ENCODE peak calls at places on chromosomes 12 and 14, in seven cellular contexts. X is tibial nerve, G is AG04449, H is HepG2, E is astrocyte of the spinal cord, Q is type B pancreatic cell, L is astrocyte of the cerebellum. S is an unnamed sample.

GRCh38 chr12:70555081-70555480 is 82.1 kb downstream of the PTPRB start:
- DNase-seq in L (no peak), G (no peak), H (no peak), X (no peak), Q (no peak), E (no peak), S (peak)

GRCh38 chr12:2627343-2628191 is 167.2 kb upstream of the FKBP4 start:
- DNase-seq in L (no peak), Q (no peak), H (no peak), G (no peak), X (no peak), E (no peak), S (no peak)

GRCh38 chr12:95202691-95203476 is 14.4 kb downstream of the FGD6 start:
- DNase-seq in G (no peak), X (no peak), L (no peak), Q (no peak), E (peak), H (no peak), S (no peak)

GRCh38 chr12:121532503-121533390 is 48.1 kb downstream of the KDM2B start:
- DNase-seq in Q (no peak), G (no peak), L (no peak), X (no peak), H (no peak), E (no peak), S (no peak)

GRCh38 chr14:22980672-22981089 is 1.7 kb downstream of the AJUBA start:
- DNase-seq in E (peak), G (no peak), L (no peak), Q (no peak), X (no peak), H (peak), S (peak)

GRCh38 chr12:102374190-102374589 is 106.2 kb downstream of the IGF1 start:
- DNase-seq in H (peak), L (no peak), X (no peak), Q (no peak), E (no peak), G (no peak), S (no peak)

GRCh38 chr14:79515158-79515557 is 696.1 kb downstream of the DIO2 start:
- DNase-seq in Q (no peak), H (no peak), E (no peak), G (no peak), L (no peak), X (no peak), S (no peak)

GRCh38 chr12:13784504-13784903 is 196.9 kb downstream of the GRIN2B start:
- DNase-seq in Q (no peak), H (no peak), L (no peak), X (no peak), E (no peak), G (no peak), S (no peak)

DNA sequence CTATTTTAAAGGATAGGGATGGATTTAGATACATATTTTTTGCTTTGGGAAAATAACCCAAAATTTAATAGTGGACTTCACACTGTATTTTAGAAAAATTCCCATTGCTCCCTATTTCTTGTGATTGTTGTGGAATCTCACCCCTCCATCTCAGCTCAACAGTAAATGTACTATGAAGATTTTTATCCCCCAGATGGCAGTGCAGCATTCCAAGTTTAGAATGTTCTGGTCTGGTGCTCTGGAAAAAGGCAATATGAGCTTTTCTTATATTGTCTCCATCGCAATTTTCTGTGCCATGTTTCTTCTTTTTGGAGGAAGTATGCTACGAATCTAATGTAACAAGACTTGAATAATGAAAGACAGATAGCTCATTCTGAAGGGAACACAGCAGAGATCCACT is 471.7 kb upstream of the SYT1 start:
- DNase-seq in X (no peak), G (no peak), L (peak), E (peak), Q (no peak), H (no peak), S (no peak)
- TF ChIP-seq CTCF in X (no peak), G (no peak), L (peak), E (peak), Q (peak), H (no peak), S (no peak)

GRCh38 chr14:76432967-76433752 is 57.2 kb downstream of the ESRRB start:
- DNase-seq in X (no peak), L (no peak), Q (no peak), H (no peak), E (no peak), G (no peak), S (no peak)

GRCh38 chr14:76430475-76430980 is 54.6 kb downstream of the ESRRB start:
- DNase-seq in G (no peak), E (no peak), Q (no peak), L (no peak), H (no peak), X (no peak), S (no peak)

GRCh38 chr14:76426161-76426696 is 50.3 kb downstream of the ESRRB start:
- DNase-seq in Q (no peak), L (no peak), X (no peak), H (no peak), E (no peak), G (no peak), S (no peak)

GRCh38 chr14:76434220-76434619 is 58.3 kb downstream of the ESRRB start:
- DNase-seq in Q (no peak), G (no peak), X (no peak), H (no peak), L (no peak), E (no peak), S (no peak)

DNA sequence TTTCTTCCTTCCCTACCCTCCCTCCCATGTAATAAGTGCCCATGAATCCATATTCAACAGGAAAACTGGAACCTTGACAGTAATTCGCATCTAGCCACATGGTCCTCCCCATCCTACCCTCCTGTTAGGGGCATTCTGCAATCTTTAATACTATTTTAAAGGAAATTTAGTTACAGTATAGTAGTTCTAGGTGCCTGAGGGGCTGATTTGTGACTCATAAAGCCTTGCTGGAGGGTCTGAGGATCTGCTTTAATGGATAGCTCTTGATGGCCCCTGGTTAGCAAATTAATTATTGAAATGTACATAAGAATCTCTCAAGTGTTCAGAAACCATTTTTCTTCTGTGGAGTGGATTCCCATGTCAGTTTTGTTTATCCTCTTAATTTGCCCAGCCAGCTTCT is 54.1 kb downstream of the ESRRB start:
- DNase-seq in Q (no peak), E (no peak), X (no peak), L (no peak), G (no peak), H (no peak), S (no peak)
- TF ChIP-seq CTCF in Q (no peak), E (no peak), X (no peak), L (no peak), G (no peak), H (no peak), S (no peak)

GRCh38 chr12:43883748-43884147 is 47.9 kb downstream of the TMEM117 start:
- DNase-seq in Q (no peak), X (no peak), H (no peak), L (no peak), E (no peak), G (no peak), S (no peak)

GRCh38 chr12:43883311-43883710 is 47.4 kb downstream of the TMEM117 start:
- DNase-seq in Q (no peak), X (no peak), H (no peak), E (no peak), G (no peak), L (no peak), S (no peak)

GRCh38 chr12:43884683-43885410 is 49.0 kb downstream of the TMEM117 start:
- DNase-seq in Q (no peak), X (peak), E (no peak), G (no peak), L (no peak), H (no peak), S (no peak)

GRCh38 chr12:43880547-43880946 is 44.7 kb downstream of the TMEM117 start:
- DNase-seq in E (no peak), X (no peak), H (no peak), Q (no peak), L (no peak), G (no peak), S (peak)

GRCh38 chr12:43882578-43883178 is 46.8 kb downstream of the TMEM117 start:
- DNase-seq in L (peak), X (no peak), G (no peak), E (peak), H (peak), Q (no peak), S (peak)
- TF ChIP-seq CTCF in L (peak), X (peak), G (peak), E (peak), H (peak), Q (peak), S (peak)

GRCh38 chr14:73295198-73295796 is 58.0 kb downstream of the PAPLN start:
- DNase-seq in L (peak), Q (no peak), E (peak), X (no peak), G (no peak), H (peak), S (no peak)
- TF ChIP-seq CTCF in L (peak), Q (peak), E (peak), X (peak), G (peak), H (peak), S (peak)

GRCh38 chr14:54675236-54676125 is 108.6 kb downstream of the SAMD4A start:
- DNase-seq in X (no peak), H (no peak), L (no peak), E (peak), G (no peak), Q (no peak), S (no peak)

GRCh38 chr14:54680636-54681035 is 113.7 kb downstream of the SAMD4A start:
- DNase-seq in Q (no peak), G (no peak), X (no peak), L (no peak), E (peak), H (no peak), S (no peak)

GRCh38 chr14:54674342-54674741 is 107.4 kb downstream of the SAMD4A start:
- DNase-seq in L (no peak), Q (no peak), G (no peak), H (no peak), X (no peak), E (no peak), S (no peak)

GRCh38 chr14:54673193-54674121 is 106.5 kb downstream of the SAMD4A start:
- DNase-seq in X (no peak), L (no peak), E (peak), G (no peak), Q (no peak), H (no peak), S (peak)

DNA sequence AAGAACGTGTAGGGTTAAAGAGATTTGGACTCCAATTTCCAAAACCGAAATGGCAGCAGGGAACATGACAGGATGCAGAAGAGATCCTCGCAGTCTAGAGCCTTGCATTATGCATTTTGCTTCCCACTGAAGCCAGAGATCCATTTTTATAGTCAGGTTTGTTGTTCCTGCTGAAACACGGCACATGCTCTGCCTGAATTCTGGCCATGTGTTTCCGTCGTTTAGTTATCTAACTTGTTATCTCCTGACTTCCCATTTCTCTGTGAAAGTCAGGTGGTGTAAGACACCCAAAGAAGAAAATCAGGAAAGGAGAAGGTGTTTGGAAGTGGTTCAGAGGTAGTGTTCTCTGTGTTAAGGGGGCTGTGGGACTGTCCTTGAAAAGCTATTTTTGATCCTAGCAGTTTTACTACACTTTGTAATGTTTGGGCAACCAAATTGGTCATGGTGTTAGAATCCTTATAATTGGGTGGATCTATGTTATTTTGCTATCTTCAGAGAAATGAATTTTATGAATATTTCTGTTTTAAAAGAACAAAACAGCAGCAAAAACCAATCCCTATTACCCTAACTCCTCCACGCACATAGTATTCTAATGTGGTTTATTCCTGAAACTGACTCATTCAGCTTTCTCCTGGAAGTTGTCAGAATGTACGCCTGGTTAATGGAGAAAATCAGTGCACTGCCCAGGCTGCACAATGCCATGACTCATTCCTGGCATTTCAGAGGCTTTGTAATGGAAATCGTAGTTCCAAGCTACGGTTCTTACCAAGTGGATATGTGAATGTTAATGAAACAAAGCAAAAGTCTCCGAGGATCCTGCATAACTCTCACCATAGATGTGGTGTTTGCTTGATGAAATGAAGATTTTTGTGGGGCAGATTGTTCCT is 110.1 kb downstream of the SAMD4A start:
- DNase-seq in X (no peak), G (peak), L (peak), E (peak), H (no peak), Q (no peak), S (no peak)
- TF ChIP-seq CTCF in X (no peak), G (no peak), L (no peak), E (no peak), H (no peak), Q (no peak), S (no peak)

S was measured in nephron progenitor cell.